ENCODE peak calls at places on chromosomes 13 and 19, in eight cellular contexts. O, Q, T, Z, F, J, L and Y are unnamed samples.

GRCh38 chr13:46593403-46593802 is 40.4 kb downstream of the LRCH1 start:
- DNase-seq in J (no peak), Z (no peak), L (peak), T (no peak), F (no peak), O (no peak), Q (no peak), Y (no peak)

GRCh38 chr13:40013554-40013953 is 358.1 kb downstream of the COG6 start:
- DNase-seq in Z (no peak), T (no peak), Q (no peak), O (no peak), L (no peak), J (no peak), F (no peak), Y (no peak)

GRCh38 chr19:13843104-13843921 is 33.6 kb upstream of the NANOS3 start:
- DNase-seq in J (peak), Q (peak), T (no peak), F (no peak), Z (no peak), O (peak), L (no peak), Y (no peak)

GRCh38 chr19:16106121-16106520 is 5.6 kb upstream of the RAB8A start:
- DNase-seq in Z (no peak), J (no peak), Q (no peak), O (peak), L (no peak), F (no peak), T (no peak), Y (no peak)

GRCh38 chr19:32566246-32566830 is 14.7 kb upstream of the PDCD5 start:
- DNase-seq in J (no peak), Z (no peak), O (peak), L (no peak), T (no peak), Q (peak), F (no peak), Y (peak)

GRCh38 chr19:16257509-16258002 is 59.8 kb downstream of the AP1M1 start:
- DNase-seq in Q (no peak), F (no peak), L (no peak), J (no peak), Z (no peak), T (no peak), O (no peak), Y (no peak)

GRCh38 chr13:91922969-91923592 is 524.7 kb downstream of the GPC5 start:
- DNase-seq in Z (no peak), T (no peak), O (peak), J (no peak), F (no peak), L (no peak), Q (no peak), Y (no peak)

GRCh38 chr13:110681868-110682550 is 23.9 kb downstream of the CARS2 start:
- DNase-seq in O (no peak), F (no peak), Z (no peak), T (no peak), L (no peak), J (no peak), Q (no peak), Y (no peak)

GRCh38 chr13:92164822-92165221 is 766.4 kb downstream of the GPC5 start:
- DNase-seq in L (no peak), O (no peak), Q (no peak), T (no peak), Z (no peak), J (no peak), F (no peak), Y (no peak)

GRCh38 chr13:100818706-100819105 is 144.1 kb upstream of the TMTC4 start:
- DNase-seq in J (no peak), O (no peak), Q (no peak), F (no peak), L (no peak), Z (no peak), T (no peak), Y (no peak)

GRCh38 chr13:68081051-68081450 is 850.9 kb upstream of the PCDH9 start:
- DNase-seq in J (no peak), Z (no peak), L (no peak), F (no peak), Q (no peak), T (no peak), O (no peak), Y (no peak)

GRCh38 chr13:26485786-26486185 is 71.7 kb upstream of the WASF3 start:
- DNase-seq in Q (peak), J (no peak), O (no peak), Z (peak), F (peak), L (no peak), T (no peak), Y (no peak)

GRCh38 chr19:38890686-38891085 is 8.7 kb downstream of the SIRT2 start:
- DNase-seq in F (no peak), Z (no peak), L (no peak), T (no peak), J (no peak), O (no peak), Q (no peak), Y (no peak)

GRCh38 chr19:6232567-6232966 is 47.2 kb downstream of the MLLT1 start:
- DNase-seq in F (no peak), O (peak), T (no peak), J (peak), Z (no peak), L (no peak), Q (peak), Y (peak)

GRCh38 chr13:79853258-79853657 is 372.3 kb downstream of the NDFIP2 start:
- DNase-seq in T (no peak), O (no peak), J (no peak), Q (no peak), F (no peak), L (no peak), Z (no peak), Y (no peak)

GRCh38 chr19:19296953-19297689 is 23.2 kb downstream of the SUGP1 start:
- DNase-seq in T (no peak), Q (no peak), Z (no peak), J (no peak), O (no peak), L (no peak), F (no peak), Y (no peak)

GRCh38 chr13:39455534-39456175 is 147.3 kb downstream of the LHFPL6 start:
- DNase-seq in Z (no peak), F (no peak), O (peak), L (no peak), J (no peak), T (no peak), Q (no peak), Y (no peak)

GRCh38 chr19:12777217-12778019 is 2.1 kb upstream of the HOOK2 start:
- DNase-seq in J (peak), L (peak), F (peak), Q (peak), T (no peak), Z (peak), O (peak), Y (no peak)

GRCh38 chr19:19257137-19257536 is 16.0 kb downstream of the TM6SF2 start:
- DNase-seq in L (no peak), J (no peak), T (no peak), Z (no peak), F (no peak), O (no peak), Q (no peak), Y (no peak)

GRCh38 chr13:98781905-98782304 is 29.4 kb upstream of the SLC15A1 start:
- DNase-seq in L (no peak), F (no peak), T (no peak), Q (no peak), Z (no peak), O (no peak), J (no peak), Y (no peak)

GRCh38 chr13:106376411-106377112 is 158.9 kb downstream of the EFNB2 start:
- DNase-seq in Q (no peak), Z (no peak), T (no peak), O (peak), J (peak), L (no peak), F (peak), Y (peak)

GRCh38 chr13:96792736-96793444 is 201.4 kb downstream of the OXGR1 start:
- DNase-seq in T (no peak), L (no peak), Z (no peak), Q (no peak), O (peak), F (no peak), J (no peak), Y (no peak)

GRCh38 chr13:70568571-70568970 is 460.3 kb upstream of the KLHL1 start:
- DNase-seq in O (peak), Z (no peak), F (no peak), L (no peak), Q (no peak), J (peak), T (no peak), Y (peak)

GRCh38 chr13:64675256-64675892 is 2554.8 kb downstream of the PCDH9 start:
- DNase-seq in F (no peak), T (no peak), J (peak), Q (no peak), L (no peak), Z (no peak), O (peak), Y (peak)

GRCh38 chr13:40433577-40433976 is 232.9 kb downstream of the FOXO1 start:
- DNase-seq in Z (no peak), J (no peak), O (no peak), T (no peak), F (no peak), L (peak), Q (no peak), Y (no peak)

GRCh38 chr19:57406516-57407123 is 4.3 kb upstream of the ZNF17 start:
- DNase-seq in L (peak), O (peak), J (peak), T (no peak), Z (no peak), F (peak), Q (peak), Y (no peak)

GRCh38 chr13:42497798-42498197 is 76.2 kb upstream of the TNFSF11 start:
- DNase-seq in L (no peak), J (peak), O (peak), Q (no peak), F (no peak), Z (no peak), T (no peak), Y (peak)

GRCh38 chr13:30319703-30320102 is 12.4 kb upstream of the KATNAL1 start:
- DNase-seq in Q (no peak), O (peak), F (no peak), J (no peak), T (no peak), Z (no peak), L (no peak), Y (no peak)

GRCh38 chr13:66071608-66072007 is 1158.5 kb downstream of the PCDH9 start:
- DNase-seq in Z (no peak), J (no peak), O (no peak), L (no peak), Q (no peak), F (no peak), T (no peak), Y (no peak)

GRCh38 chr13:69935043-69935442 is 172.6 kb upstream of the ATXN8OS start:
- DNase-seq in Z (no peak), Q (no peak), F (no peak), L (no peak), T (no peak), O (no peak), J (peak), Y (no peak)

GRCh38 chr13:83780201-83780600 is 102.1 kb downstream of the SLITRK1 start:
- DNase-seq in F (peak), L (no peak), J (peak), T (no peak), Q (no peak), Z (no peak), O (peak), Y (no peak)

GRCh38 chr13:29532821-29533220 is 62.7 kb downstream of the SLC7A1 start:
- DNase-seq in Z (no peak), L (no peak), O (no peak), Q (no peak), F (no peak), T (no peak), J (no peak), Y (no peak)

GRCh38 chr19:6276447-6276846 is 3.3 kb downstream of the MLLT1 start:
- DNase-seq in L (no peak), F (no peak), O (peak), Z (peak), T (no peak), Q (peak), J (no peak), Y (peak)

GRCh38 chr19:28981994-28982393 is 231.0 kb downstream of the UQCRFS1 start:
- DNase-seq in Q (no peak), T (no peak), L (no peak), O (no peak), Z (no peak), J (no peak), F (no peak), Y (no peak)

GRCh38 chr19:5621945-5622464 is 571 bp downstream of the SAFB2 start:
- DNase-seq in J (peak), L (no peak), F (no peak), O (no peak), Q (no peak), Z (peak), T (no peak), Y (no peak)

GRCh38 chr13:94901070-94901469 is 188.7 kb upstream of the SOX21 start:
- DNase-seq in Z (no peak), L (no peak), J (no peak), O (no peak), T (no peak), F (no peak), Q (no peak), Y (no peak)

GRCh38 chr19:40662925-40663711 is 27.3 kb downstream of the NUMBL start:
- DNase-seq in Q (peak), T (peak), L (peak), Z (peak), J (peak), O (peak), F (peak), Y (peak)

GRCh38 chr19:610801-611505 is 21.3 kb downstream of the HCN2 start:
- DNase-seq in F (peak), T (no peak), Z (no peak), O (peak), L (peak), J (no peak), Q (no peak), Y (peak)
- H3K4me3 ChIP-seq in F (no peak), T (peak), Z (peak), O (no peak), L (peak), J (no peak), Q (no peak), Y (no peak)

GRCh38 chr13:23434431-23434830 is 929 bp upstream of the SACS start:
- DNase-seq in Z (no peak), Q (no peak), O (no peak), L (no peak), F (no peak), J (no peak), T (no peak), Y (no peak)

GRCh38 chr13:23432589-23432988 is 913 bp downstream of the SACS start:
- DNase-seq in Q (no peak), J (no peak), Z (no peak), F (no peak), T (no peak), L (no peak), O (no peak), Y (no peak)

GRCh38 chr13:23436680-23437079 is 3.2 kb upstream of the SACS start:
- DNase-seq in T (no peak), F (no peak), L (no peak), Q (no peak), O (no peak), J (no peak), Z (no peak), Y (no peak)

GRCh38 chr13:23430664-23431063 is 2.8 kb downstream of the SACS start:
- DNase-seq in L (no peak), O (no peak), F (no peak), J (no peak), Z (no peak), T (no peak), Q (no peak), Y (no peak)

GRCh38 chr13:23433171-23434153 is at the start of gene SACS:
- DNase-seq in J (peak), F (peak), Z (no peak), L (no peak), Q (no peak), O (peak), T (no peak), Y (no peak)
- H3K4me3 ChIP-seq in J (peak), F (peak), Z (peak), L (no peak), Q (peak), O (peak), T (peak), Y (peak)

DNA sequence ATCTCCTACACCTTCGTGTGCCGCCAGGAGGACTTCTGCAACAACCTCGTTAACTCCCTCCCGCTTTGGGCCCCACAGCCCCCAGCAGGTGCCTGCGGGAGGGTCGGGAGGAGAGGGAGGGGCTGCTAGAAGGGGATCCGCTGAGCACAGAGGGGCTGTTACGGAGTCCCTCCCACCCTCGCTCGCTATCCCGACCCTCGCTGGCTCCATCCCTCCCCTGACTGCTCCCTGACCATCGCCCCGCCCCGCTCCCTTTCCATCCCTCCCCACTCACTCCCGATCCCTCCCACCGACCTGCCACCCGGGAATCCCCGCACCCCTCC is 780 bp downstream of the CD177 start:
- DNase-seq in T (no peak), Z (no peak), J (no peak), Q (no peak), O (no peak), F (peak), L (no peak), Y (no peak)
- H3K4me3 ChIP-seq in T (no peak), Z (no peak), J (no peak), Q (no peak), O (peak), F (peak), L (no peak), Y (no peak)

GRCh38 chr19:17415107-17415506 is 4.7 kb upstream of the MVB12A start:
- DNase-seq in J (no peak), F (no peak), Q (no peak), T (no peak), Z (no peak), O (peak), L (no peak), Y (no peak)
- H3K4me3 ChIP-seq in J (no peak), F (no peak), Q (no peak), T (no peak), Z (no peak), O (no peak), L (no peak), Y (no peak)

GRCh38 chr19:46925548-46925950 is 64.8 kb downstream of the ARHGAP35 start:
- DNase-seq in L (no peak), T (no peak), Q (no peak), F (no peak), Z (no peak), O (no peak), J (peak), Y (no peak)

GRCh38 chr19:46926201-46927071 is 65.6 kb downstream of the ARHGAP35 start:
- DNase-seq in L (no peak), T (no peak), F (no peak), O (peak), Q (no peak), J (peak), Z (no peak), Y (no peak)

GRCh38 chr19:46928951-46929350 is 68.2 kb downstream of the ARHGAP35 start:
- DNase-seq in F (no peak), Q (no peak), J (peak), O (no peak), T (no peak), Z (no peak), L (no peak), Y (no peak)

GRCh38 chr19:46927106-46927505 is 66.3 kb downstream of the ARHGAP35 start:
- DNase-seq in L (no peak), Z (no peak), J (no peak), F (no peak), T (no peak), Q (no peak), O (no peak), Y (no peak)

GRCh38 chr19:46927893-46928292 is 67.1 kb downstream of the ARHGAP35 start:
- DNase-seq in J (no peak), L (no peak), Z (no peak), T (no peak), F (no peak), O (no peak), Q (no peak), Y (no peak)
- H3K4me3 ChIP-seq in J (no peak), L (no peak), Z (no peak), T (no peak), F (no peak), O (no peak), Q (no peak), Y (no peak)